ENCODE peak calls at places on chromosome 2, in seven cellular contexts. One of them, this sample, is unnamed.

GRCh38 chr2:46706264-46706983 is 209.2 kb downstream of the MCFD2 start:
- DNase-seq in HEK293T: no peak
- DNase-seq in fibroblast of lung: no peak
- DNase-seq in activated CD4-positive, alpha-beta T cell treated with anti-CD3 and anti-CD28 coated beads, Interleukin-2, amount 50 U/mL, for 4 hours: no peak
- DNase-seq in NCI-H2081: no peak
- DNase-seq in astrocyte: no peak
- DNase-seq in activated T-cell treated with anti-CD3 and anti-CD28 coated beads for 1 hour: no peak
- DNase-seq in this sample: no peak

GRCh38 chr2:216732334-216732733 is 37.0 kb upstream of the IGFBP5 start:
- DNase-seq in HEK293T: no peak
- DNase-seq in astrocyte: no peak
- DNase-seq in activated T-cell treated with anti-CD3 and anti-CD28 coated beads for 1 hour: no peak
- DNase-seq in activated CD4-positive, alpha-beta T cell treated with anti-CD3 and anti-CD28 coated beads, Interleukin-2, amount 50 U/mL, for 4 hours: no peak
- DNase-seq in fibroblast of lung: no peak
- DNase-seq in NCI-H2081: peak
- DNase-seq in this sample: no peak

GRCh38 chr2:171531836-171532450 is 9.7 kb downstream of the CYBRD1 start:
- DNase-seq in HEK293T: no peak
- DNase-seq in fibroblast of lung: no peak
- DNase-seq in astrocyte: no peak
- DNase-seq in NCI-H2081: no peak
- DNase-seq in activated T-cell treated with anti-CD3 and anti-CD28 coated beads for 1 hour: no peak
- DNase-seq in activated CD4-positive, alpha-beta T cell treated with anti-CD3 and anti-CD28 coated beads, Interleukin-2, amount 50 U/mL, for 4 hours: no peak
- DNase-seq in this sample: peak

GRCh38 chr2:199485732-199486335 is 28.1 kb upstream of the SATB2 start:
- DNase-seq in HEK293T: peak
- DNase-seq in fibroblast of lung: peak
- DNase-seq in astrocyte: peak
- DNase-seq in activated CD4-positive, alpha-beta T cell treated with anti-CD3 and anti-CD28 coated beads, Interleukin-2, amount 50 U/mL, for 4 hours: no peak
- DNase-seq in activated T-cell treated with anti-CD3 and anti-CD28 coated beads for 1 hour: no peak
- DNase-seq in NCI-H2081: peak
- DNase-seq in this sample: peak

GRCh38 chr2:122706757-122707223 is 951.3 kb downstream of the TSN start:
- DNase-seq in NCI-H2081: no peak
- DNase-seq in activated CD4-positive, alpha-beta T cell treated with anti-CD3 and anti-CD28 coated beads, Interleukin-2, amount 50 U/mL, for 4 hours: no peak
- DNase-seq in fibroblast of lung: no peak
- DNase-seq in astrocyte: no peak
- DNase-seq in activated T-cell treated with anti-CD3 and anti-CD28 coated beads for 1 hour: no peak
- DNase-seq in HEK293T: no peak
- DNase-seq in this sample: no peak

GRCh38 chr2:163775304-163775703 is 39.5 kb upstream of the FIGN start:
- DNase-seq in NCI-H2081: no peak
- DNase-seq in HEK293T: no peak
- DNase-seq in activated T-cell treated with anti-CD3 and anti-CD28 coated beads for 1 hour: no peak
- DNase-seq in fibroblast of lung: no peak
- DNase-seq in astrocyte: peak
- DNase-seq in activated CD4-positive, alpha-beta T cell treated with anti-CD3 and anti-CD28 coated beads, Interleukin-2, amount 50 U/mL, for 4 hours: no peak
- DNase-seq in this sample: no peak

GRCh38 chr2:168529900-168530561 is 74.0 kb downstream of the CERS6 start:
- DNase-seq in activated CD4-positive, alpha-beta T cell treated with anti-CD3 and anti-CD28 coated beads, Interleukin-2, amount 50 U/mL, for 4 hours: no peak
- DNase-seq in fibroblast of lung: no peak
- DNase-seq in astrocyte: no peak
- DNase-seq in activated T-cell treated with anti-CD3 and anti-CD28 coated beads for 1 hour: no peak
- DNase-seq in NCI-H2081: no peak
- DNase-seq in HEK293T: no peak
- DNase-seq in this sample: no peak

GRCh38 chr2:196170681-196171247 is 614 bp downstream of the STK17B start:
- DNase-seq in NCI-H2081: no peak
- DNase-seq in activated CD4-positive, alpha-beta T cell treated with anti-CD3 and anti-CD28 coated beads, Interleukin-2, amount 50 U/mL, for 4 hours: no peak
- DNase-seq in fibroblast of lung: peak
- DNase-seq in activated T-cell treated with anti-CD3 and anti-CD28 coated beads for 1 hour: no peak
- DNase-seq in HEK293T: peak
- DNase-seq in astrocyte: peak
- DNase-seq in this sample: peak

GRCh38 chr2:45943231-45944044 is 292.0 kb downstream of the PRKCE start:
- DNase-seq in HEK293T: no peak
- DNase-seq in activated T-cell treated with anti-CD3 and anti-CD28 coated beads for 1 hour: no peak
- DNase-seq in activated CD4-positive, alpha-beta T cell treated with anti-CD3 and anti-CD28 coated beads, Interleukin-2, amount 50 U/mL, for 4 hours: no peak
- DNase-seq in fibroblast of lung: no peak
- DNase-seq in astrocyte: peak
- DNase-seq in NCI-H2081: no peak
- DNase-seq in this sample: no peak

GRCh38 chr2:62787381-62787780 is 81.9 kb downstream of the EHBP1 start:
- DNase-seq in NCI-H2081: peak
- DNase-seq in HEK293T: peak
- DNase-seq in activated T-cell treated with anti-CD3 and anti-CD28 coated beads for 1 hour: no peak
- DNase-seq in astrocyte: peak
- DNase-seq in activated CD4-positive, alpha-beta T cell treated with anti-CD3 and anti-CD28 coated beads, Interleukin-2, amount 50 U/mL, for 4 hours: no peak
- DNase-seq in fibroblast of lung: peak
- DNase-seq in this sample: peak

GRCh38 chr2:75047907-75048625 is 89.6 kb downstream of the POLE4 start:
- DNase-seq in astrocyte: peak
- DNase-seq in NCI-H2081: no peak
- DNase-seq in fibroblast of lung: peak
- DNase-seq in activated T-cell treated with anti-CD3 and anti-CD28 coated beads for 1 hour: no peak
- DNase-seq in HEK293T: no peak
- DNase-seq in activated CD4-positive, alpha-beta T cell treated with anti-CD3 and anti-CD28 coated beads, Interleukin-2, amount 50 U/mL, for 4 hours: no peak
- DNase-seq in this sample: peak

GRCh38 chr2:112767693-112768380 is 3.4 kb upstream of the CKAP2L start:
- DNase-seq in activated T-cell treated with anti-CD3 and anti-CD28 coated beads for 1 hour: no peak
- DNase-seq in fibroblast of lung: no peak
- DNase-seq in astrocyte: no peak
- DNase-seq in NCI-H2081: no peak
- DNase-seq in activated CD4-positive, alpha-beta T cell treated with anti-CD3 and anti-CD28 coated beads, Interleukin-2, amount 50 U/mL, for 4 hours: no peak
- DNase-seq in HEK293T: no peak
- DNase-seq in this sample: no peak

GRCh38 chr2:232456296-232457120 is 555 bp downstream of the ALPI start:
- DNase-seq in activated CD4-positive, alpha-beta T cell treated with anti-CD3 and anti-CD28 coated beads, Interleukin-2, amount 50 U/mL, for 4 hours: no peak
- DNase-seq in fibroblast of lung: no peak
- DNase-seq in NCI-H2081: no peak
- DNase-seq in astrocyte: no peak
- DNase-seq in HEK293T: no peak
- DNase-seq in activated T-cell treated with anti-CD3 and anti-CD28 coated beads for 1 hour: no peak
- DNase-seq in this sample: no peak